ENCODE peak calls at places on chromosomes 5 and 9, in eight cellular contexts. One of them, this sample, is unnamed.

GRCh38 chr9:38232895-38233294 is 159.6 kb upstream of the ALDH1B1 start:
- DNase-seq in AG20443: no peak
- DNase-seq in G401: no peak
- DNase-seq in CD8-positive, alpha-beta memory T cell: no peak
- DNase-seq in NCI-H460: no peak
- DNase-seq in pancreas: no peak
- DNase-seq in activated naive CD8-positive, alpha-beta T cell treated with anti-CD3 and anti-CD28 coated beads, Interleukin-2, amount 50 U/mL, for 24 hours: no peak
- DNase-seq in AG10803: no peak
- DNase-seq in this sample: peak

GRCh38 chr5:132962429-132962928 is 955 bp downstream of the AFF4 start:
- DNase-seq in pancreas: no peak
- DNase-seq in AG10803: peak
- DNase-seq in CD8-positive, alpha-beta memory T cell: no peak
- DNase-seq in G401: peak
- DNase-seq in activated naive CD8-positive, alpha-beta T cell treated with anti-CD3 and anti-CD28 coated beads, Interleukin-2, amount 50 U/mL, for 24 hours: peak
- DNase-seq in NCI-H460: peak
- DNase-seq in AG20443: peak
- DNase-seq in this sample: peak

GRCh38 chr9:121651295-121652036 is at the start of gene DAB2IP:
- DNase-seq in AG10803: peak
- DNase-seq in CD8-positive, alpha-beta memory T cell: no peak
- DNase-seq in G401: peak
- DNase-seq in pancreas: peak
- DNase-seq in NCI-H460: peak
- DNase-seq in activated naive CD8-positive, alpha-beta T cell treated with anti-CD3 and anti-CD28 coated beads, Interleukin-2, amount 50 U/mL, for 24 hours: no peak
- DNase-seq in AG20443: peak
- DNase-seq in this sample: peak

GRCh38 chr9:83622814-83623633 is at the start of gene IDNK:
- DNase-seq in NCI-H460: peak
- DNase-seq in G401: peak
- DNase-seq in pancreas: peak
- DNase-seq in AG20443: peak
- DNase-seq in activated naive CD8-positive, alpha-beta T cell treated with anti-CD3 and anti-CD28 coated beads, Interleukin-2, amount 50 U/mL, for 24 hours: peak
- DNase-seq in AG10803: peak
- DNase-seq in CD8-positive, alpha-beta memory T cell: peak
- DNase-seq in this sample: peak

GRCh38 chr5:157324237-157324636 is 58.3 kb downstream of the CYFIP2 start:
- DNase-seq in G401: no peak
- DNase-seq in AG10803: no peak
- DNase-seq in AG20443: peak
- DNase-seq in pancreas: no peak
- DNase-seq in NCI-H460: peak
- DNase-seq in activated naive CD8-positive, alpha-beta T cell treated with anti-CD3 and anti-CD28 coated beads, Interleukin-2, amount 50 U/mL, for 24 hours: no peak
- DNase-seq in CD8-positive, alpha-beta memory T cell: no peak
- DNase-seq in this sample: no peak

GRCh38 chr9:125496313-125496838 is 210.6 kb downstream of the MAPKAP1 start:
- DNase-seq in activated naive CD8-positive, alpha-beta T cell treated with anti-CD3 and anti-CD28 coated beads, Interleukin-2, amount 50 U/mL, for 24 hours: no peak
- DNase-seq in CD8-positive, alpha-beta memory T cell: no peak
- DNase-seq in pancreas: no peak
- DNase-seq in NCI-H460: no peak
- DNase-seq in AG10803: no peak
- DNase-seq in G401: peak
- DNase-seq in AG20443: no peak
- DNase-seq in this sample: peak

GRCh38 chr5:56208681-56209080 is 24.4 kb downstream of the ANKRD55 start:
- DNase-seq in G401: no peak
- DNase-seq in NCI-H460: no peak
- DNase-seq in activated naive CD8-positive, alpha-beta T cell treated with anti-CD3 and anti-CD28 coated beads, Interleukin-2, amount 50 U/mL, for 24 hours: no peak
- DNase-seq in AG20443: no peak
- DNase-seq in CD8-positive, alpha-beta memory T cell: no peak
- DNase-seq in AG10803: no peak
- DNase-seq in pancreas: no peak
- DNase-seq in this sample: no peak

GRCh38 chr5:150734579-150735384 is 24.0 kb downstream of the DCTN4 start:
- DNase-seq in pancreas: peak
- DNase-seq in AG20443: no peak
- DNase-seq in AG10803: no peak
- DNase-seq in NCI-H460: no peak
- DNase-seq in CD8-positive, alpha-beta memory T cell: no peak
- DNase-seq in G401: no peak
- DNase-seq in activated naive CD8-positive, alpha-beta T cell treated with anti-CD3 and anti-CD28 coated beads, Interleukin-2, amount 50 U/mL, for 24 hours: peak
- DNase-seq in this sample: no peak

GRCh38 chr9:75140261-75140660 is 51.9 kb downstream of the OSTF1 start:
- DNase-seq in activated naive CD8-positive, alpha-beta T cell treated with anti-CD3 and anti-CD28 coated beads, Interleukin-2, amount 50 U/mL, for 24 hours: no peak
- DNase-seq in AG10803: no peak
- DNase-seq in NCI-H460: no peak
- DNase-seq in AG20443: no peak
- DNase-seq in pancreas: no peak
- DNase-seq in CD8-positive, alpha-beta memory T cell: no peak
- DNase-seq in G401: no peak
- DNase-seq in this sample: no peak

GRCh38 chr9:95815153-95815552 is 60.3 kb upstream of the ERCC6L2 start:
- DNase-seq in G401: no peak
- DNase-seq in CD8-positive, alpha-beta memory T cell: no peak
- DNase-seq in pancreas: no peak
- DNase-seq in NCI-H460: peak
- DNase-seq in AG20443: no peak
- DNase-seq in AG10803: no peak
- DNase-seq in activated naive CD8-positive, alpha-beta T cell treated with anti-CD3 and anti-CD28 coated beads, Interleukin-2, amount 50 U/mL, for 24 hours: no peak
- DNase-seq in this sample: no peak

GRCh38 chr5:176560364-176560763 is 11.2 kb downstream of the CDHR2 start:
- DNase-seq in CD8-positive, alpha-beta memory T cell: no peak
- DNase-seq in activated naive CD8-positive, alpha-beta T cell treated with anti-CD3 and anti-CD28 coated beads, Interleukin-2, amount 50 U/mL, for 24 hours: peak
- DNase-seq in AG10803: no peak
- DNase-seq in AG20443: no peak
- DNase-seq in pancreas: no peak
- DNase-seq in G401: no peak
- DNase-seq in NCI-H460: no peak
- DNase-seq in this sample: no peak

GRCh38 chr5:78929833-78930232 is 55.3 kb downstream of the ARSB start:
- DNase-seq in G401: no peak
- DNase-seq in AG20443: no peak
- DNase-seq in pancreas: no peak
- DNase-seq in CD8-positive, alpha-beta memory T cell: no peak
- DNase-seq in NCI-H460: no peak
- DNase-seq in AG10803: no peak
- DNase-seq in activated naive CD8-positive, alpha-beta T cell treated with anti-CD3 and anti-CD28 coated beads, Interleukin-2, amount 50 U/mL, for 24 hours: no peak
- DNase-seq in this sample: no peak

GRCh38 chr5:131749138-131749537 is 47.7 kb downstream of the FNIP1 start:
- DNase-seq in pancreas: no peak
- DNase-seq in G401: no peak
- DNase-seq in activated naive CD8-positive, alpha-beta T cell treated with anti-CD3 and anti-CD28 coated beads, Interleukin-2, amount 50 U/mL, for 24 hours: no peak
- DNase-seq in AG20443: no peak
- DNase-seq in AG10803: no peak
- DNase-seq in NCI-H460: no peak
- DNase-seq in CD8-positive, alpha-beta memory T cell: no peak
- DNase-seq in this sample: no peak

GRCh38 chr9:33708441-33708840 is 86.9 kb upstream of the PRSS3 start:
- DNase-seq in AG20443: no peak
- DNase-seq in AG10803: no peak
- DNase-seq in pancreas: no peak
- DNase-seq in NCI-H460: no peak
- DNase-seq in activated naive CD8-positive, alpha-beta T cell treated with anti-CD3 and anti-CD28 coated beads, Interleukin-2, amount 50 U/mL, for 24 hours: no peak
- DNase-seq in CD8-positive, alpha-beta memory T cell: no peak
- DNase-seq in G401: no peak
- DNase-seq in this sample: no peak

GRCh38 chr5:80937591-80937990 is 22.6 kb upstream of the RASGRF2 start:
- DNase-seq in AG20443: no peak
- DNase-seq in G401: no peak
- DNase-seq in activated naive CD8-positive, alpha-beta T cell treated with anti-CD3 and anti-CD28 coated beads, Interleukin-2, amount 50 U/mL, for 24 hours: no peak
- DNase-seq in pancreas: no peak
- DNase-seq in CD8-positive, alpha-beta memory T cell: no peak
- DNase-seq in AG10803: no peak
- DNase-seq in NCI-H460: no peak
- DNase-seq in this sample: no peak

GRCh38 chr5:19902316-19902934 is 85.6 kb downstream of the CDH18 start:
- DNase-seq in activated naive CD8-positive, alpha-beta T cell treated with anti-CD3 and anti-CD28 coated beads, Interleukin-2, amount 50 U/mL, for 24 hours: no peak
- DNase-seq in AG10803: no peak
- DNase-seq in CD8-positive, alpha-beta memory T cell: no peak
- DNase-seq in G401: peak
- DNase-seq in pancreas: no peak
- DNase-seq in NCI-H460: no peak
- DNase-seq in AG20443: peak
- DNase-seq in this sample: peak

GRCh38 chr9:133730994-133731715 is 7.0 kb downstream of the SARDH start:
- DNase-seq in pancreas: no peak
- DNase-seq in AG20443: no peak
- DNase-seq in activated naive CD8-positive, alpha-beta T cell treated with anti-CD3 and anti-CD28 coated beads, Interleukin-2, amount 50 U/mL, for 24 hours: no peak
- DNase-seq in G401: no peak
- DNase-seq in AG10803: no peak
- DNase-seq in CD8-positive, alpha-beta memory T cell: no peak
- DNase-seq in NCI-H460: no peak
- DNase-seq in this sample: no peak

GRCh38 chr5:98201006-98201620 is 572.4 kb upstream of the RGMB start:
- DNase-seq in pancreas: no peak
- DNase-seq in AG10803: peak
- DNase-seq in NCI-H460: no peak
- DNase-seq in AG20443: no peak
- DNase-seq in CD8-positive, alpha-beta memory T cell: no peak
- DNase-seq in G401: no peak
- DNase-seq in activated naive CD8-positive, alpha-beta T cell treated with anti-CD3 and anti-CD28 coated beads, Interleukin-2, amount 50 U/mL, for 24 hours: no peak
- DNase-seq in this sample: no peak

GRCh38 chr9:70549926-70550325 is 135.5 kb upstream of the KLF9 start:
- DNase-seq in pancreas: no peak
- DNase-seq in AG20443: no peak
- DNase-seq in AG10803: no peak
- DNase-seq in CD8-positive, alpha-beta memory T cell: no peak
- DNase-seq in G401: no peak
- DNase-seq in NCI-H460: no peak
- DNase-seq in activated naive CD8-positive, alpha-beta T cell treated with anti-CD3 and anti-CD28 coated beads, Interleukin-2, amount 50 U/mL, for 24 hours: no peak
- DNase-seq in this sample: no peak

GRCh38 chr5:126354012-126354856 is 69.0 kb upstream of the GRAMD2B start:
- DNase-seq in activated naive CD8-positive, alpha-beta T cell treated with anti-CD3 and anti-CD28 coated beads, Interleukin-2, amount 50 U/mL, for 24 hours: no peak
- DNase-seq in NCI-H460: peak
- DNase-seq in CD8-positive, alpha-beta memory T cell: no peak
- DNase-seq in pancreas: no peak
- DNase-seq in G401: peak
- DNase-seq in AG20443: peak
- DNase-seq in AG10803: peak
- DNase-seq in this sample: peak

GRCh38 chr5:60077292-60077691 is 183.8 kb upstream of the PDE4D start:
- DNase-seq in pancreas: no peak
- DNase-seq in AG10803: no peak
- DNase-seq in CD8-positive, alpha-beta memory T cell: no peak
- DNase-seq in NCI-H460: no peak
- DNase-seq in activated naive CD8-positive, alpha-beta T cell treated with anti-CD3 and anti-CD28 coated beads, Interleukin-2, amount 50 U/mL, for 24 hours: no peak
- DNase-seq in AG20443: no peak
- DNase-seq in G401: no peak
- DNase-seq in this sample: no peak

GRCh38 chr5:32232441-32233219 is 58.5 kb upstream of the GOLPH3 start:
- DNase-seq in NCI-H460: peak
- DNase-seq in pancreas: peak
- DNase-seq in G401: peak
- DNase-seq in AG10803: peak
- DNase-seq in CD8-positive, alpha-beta memory T cell: peak
- DNase-seq in AG20443: peak
- DNase-seq in activated naive CD8-positive, alpha-beta T cell treated with anti-CD3 and anti-CD28 coated beads, Interleukin-2, amount 50 U/mL, for 24 hours: peak
- DNase-seq in this sample: peak

GRCh38 chr5:156764149-156764548 is 85.9 kb upstream of the PPP1R2B start:
- DNase-seq in AG10803: no peak
- DNase-seq in pancreas: no peak
- DNase-seq in NCI-H460: no peak
- DNase-seq in AG20443: no peak
- DNase-seq in G401: no peak
- DNase-seq in CD8-positive, alpha-beta memory T cell: no peak
- DNase-seq in activated naive CD8-positive, alpha-beta T cell treated with anti-CD3 and anti-CD28 coated beads, Interleukin-2, amount 50 U/mL, for 24 hours: no peak
- DNase-seq in this sample: no peak

GRCh38 chr5:177124486-177124991 is 9.0 kb upstream of the NSD1 start:
- DNase-seq in G401: no peak
- DNase-seq in AG20443: no peak
- DNase-seq in CD8-positive, alpha-beta memory T cell: no peak
- DNase-seq in AG10803: no peak
- DNase-seq in pancreas: no peak
- DNase-seq in activated naive CD8-positive, alpha-beta T cell treated with anti-CD3 and anti-CD28 coated beads, Interleukin-2, amount 50 U/mL, for 24 hours: no peak
- DNase-seq in NCI-H460: no peak
- DNase-seq in this sample: no peak

GRCh38 chr9:126538550-126538949 is 75.2 kb upstream of the LMX1B start:
- DNase-seq in CD8-positive, alpha-beta memory T cell: no peak
- DNase-seq in NCI-H460: no peak
- DNase-seq in AG10803: no peak
- DNase-seq in pancreas: no peak
- DNase-seq in activated naive CD8-positive, alpha-beta T cell treated with anti-CD3 and anti-CD28 coated beads, Interleukin-2, amount 50 U/mL, for 24 hours: no peak
- DNase-seq in G401: no peak
- DNase-seq in AG20443: no peak
- DNase-seq in this sample: no peak

GRCh38 chr9:87725356-87725899 is 491 bp upstream of the CTSL start:
- DNase-seq in G401: peak
- DNase-seq in activated naive CD8-positive, alpha-beta T cell treated with anti-CD3 and anti-CD28 coated beads, Interleukin-2, amount 50 U/mL, for 24 hours: no peak
- DNase-seq in NCI-H460: no peak
- DNase-seq in AG10803: peak
- DNase-seq in CD8-positive, alpha-beta memory T cell: no peak
- DNase-seq in AG20443: peak
- DNase-seq in pancreas: no peak
- DNase-seq in this sample: peak

GRCh38 chr9:33619666-33620404 is 95.8 kb downstream of the ANKRD18B start:
- DNase-seq in pancreas: no peak
- DNase-seq in G401: no peak
- DNase-seq in AG10803: peak
- DNase-seq in NCI-H460: peak
- DNase-seq in AG20443: no peak
- DNase-seq in activated naive CD8-positive, alpha-beta T cell treated with anti-CD3 and anti-CD28 coated beads, Interleukin-2, amount 50 U/mL, for 24 hours: no peak
- DNase-seq in CD8-positive, alpha-beta memory T cell: no peak
- DNase-seq in this sample: no peak

GRCh38 chr5:123033157-123033671 is 3.3 kb downstream of the PPIC start:
- DNase-seq in AG20443: no peak
- DNase-seq in NCI-H460: no peak
- DNase-seq in AG10803: no peak
- DNase-seq in activated naive CD8-positive, alpha-beta T cell treated with anti-CD3 and anti-CD28 coated beads, Interleukin-2, amount 50 U/mL, for 24 hours: no peak
- DNase-seq in G401: no peak
- DNase-seq in pancreas: no peak
- DNase-seq in CD8-positive, alpha-beta memory T cell: no peak
- DNase-seq in this sample: no peak

GRCh38 chr5:180541710-180542109 is 47.5 kb downstream of the CNOT6 start:
- DNase-seq in pancreas: no peak
- DNase-seq in AG20443: no peak
- DNase-seq in activated naive CD8-positive, alpha-beta T cell treated with anti-CD3 and anti-CD28 coated beads, Interleukin-2, amount 50 U/mL, for 24 hours: no peak
- DNase-seq in AG10803: no peak
- DNase-seq in G401: no peak
- DNase-seq in NCI-H460: no peak
- DNase-seq in CD8-positive, alpha-beta memory T cell: no peak
- DNase-seq in this sample: no peak

GRCh38 chr9:95726756-95727155 is 148.7 kb upstream of the ERCC6L2 start:
- DNase-seq in CD8-positive, alpha-beta memory T cell: no peak
- DNase-seq in AG20443: peak
- DNase-seq in G401: peak
- DNase-seq in NCI-H460: peak
- DNase-seq in AG10803: peak
- DNase-seq in pancreas: no peak
- DNase-seq in activated naive CD8-positive, alpha-beta T cell treated with anti-CD3 and anti-CD28 coated beads, Interleukin-2, amount 50 U/mL, for 24 hours: no peak
- DNase-seq in this sample: peak

GRCh38 chr5:164002653-164003052 is 497.2 kb downstream of the MAT2B start:
- DNase-seq in pancreas: no peak
- DNase-seq in G401: no peak
- DNase-seq in NCI-H460: no peak
- DNase-seq in activated naive CD8-positive, alpha-beta T cell treated with anti-CD3 and anti-CD28 coated beads, Interleukin-2, amount 50 U/mL, for 24 hours: no peak
- DNase-seq in AG20443: peak
- DNase-seq in CD8-positive, alpha-beta memory T cell: no peak
- DNase-seq in AG10803: peak
- DNase-seq in this sample: no peak

GRCh38 chr5:127031863-127032232 is 1.5 kb upstream of the MARCHF3 start:
- DNase-seq in AG10803: peak
- DNase-seq in G401: no peak
- DNase-seq in pancreas: no peak
- DNase-seq in activated naive CD8-positive, alpha-beta T cell treated with anti-CD3 and anti-CD28 coated beads, Interleukin-2, amount 50 U/mL, for 24 hours: no peak
- DNase-seq in CD8-positive, alpha-beta memory T cell: no peak
- DNase-seq in AG20443: no peak
- DNase-seq in NCI-H460: no peak
- DNase-seq in this sample: no peak